ENCODE peak calls at places on chromosomes 6 and 20, in four cellular contexts. U is RWPE1, V is tibial nerve, M is heart right ventricle. P is an unnamed sample.

GRCh38 chr6:159184559-159184958 is 15.4 kb downstream of the FNDC1 start:
- DNase-seq in U (no peak), V (no peak), M (no peak), P (no peak)

GRCh38 chr6:74068945-74069570 is 373.1 kb downstream of the CD109 start:
- DNase-seq in U (no peak), V (no peak), M (no peak), P (peak)

GRCh38 chr6:21227486-21227885 is 366.1 kb upstream of the SOX4 start:
- DNase-seq in U (peak), V (no peak), M (no peak), P (peak)

GRCh38 chr20:62670156-62670555 is 27.9 kb downstream of the SLCO4A1 start:
- DNase-seq in U (no peak), V (no peak), M (no peak), P (no peak)

GRCh38 chr6:7846971-7847818 is 63.4 kb downstream of the TXNDC5 start:
- DNase-seq in U (no peak), V (no peak), M (no peak), P (no peak)

GRCh38 chr6:31734247-31734702 is 2.1 kb downstream of the CLIC1 start:
- DNase-seq in U (no peak), V (no peak), M (no peak), P (no peak)

GRCh38 chr6:99349620-99350141 is at the start of gene FAXC:
- DNase-seq in U (peak), V (no peak), M (peak), P (peak)

GRCh38 chr6:79467716-79468115 is 69.5 kb downstream of the LCA5 start:
- DNase-seq in U (no peak), V (no peak), M (no peak), P (no peak)

GRCh38 chr6:89559487-89559886 is 79.1 kb downstream of the LYRM2 start:
- DNase-seq in U (no peak), V (no peak), M (no peak), P (no peak)

GRCh38 chr6:56840467-56841371 is 114.2 kb upstream of the BEND6 start:
- DNase-seq in U (peak), V (no peak), M (no peak), P (peak)

GRCh38 chr6:16001158-16001557 is 127.7 kb upstream of the MYLIP start:
- DNase-seq in U (no peak), V (no peak), M (no peak), P (no peak)

GRCh38 chr6:36095497-36096391 is 34.6 kb upstream of the MAPK13 start:
- DNase-seq in U (no peak), V (no peak), M (no peak), P (no peak)

GRCh38 chr20:7772376-7772775 is 167.9 kb downstream of the HAO1 start:
- DNase-seq in U (peak), V (no peak), M (no peak), P (no peak)

GRCh38 chr6:15491255-15491985 is 171.4 kb downstream of the DTNBP1 start:
- DNase-seq in U (peak), V (peak), M (peak), P (peak)

GRCh38 chr6:116363759-116364158 is 7.0 kb upstream of the DSE start:
- DNase-seq in U (no peak), V (no peak), M (no peak), P (no peak)

GRCh38 chr6:13711384-13711725 is 280 bp downstream of the RANBP9 start:
- DNase-seq in U (no peak), V (no peak), M (no peak), P (no peak)

GRCh38 chr6:105178636-105179035 is 1.2 kb downstream of the POPDC3 start:
- DNase-seq in U (no peak), V (no peak), M (no peak), P (no peak)

GRCh38 chr6:152503541-152503940 is 133.6 kb downstream of the SYNE1 start:
- DNase-seq in U (peak), V (no peak), M (no peak), P (peak)

GRCh38 chr6:2752477-2753115 is 1.9 kb upstream of the MYLK4 start:
- DNase-seq in U (no peak), V (no peak), M (no peak), P (peak)

GRCh38 chr20:15333170-15333569 is 995.8 kb upstream of the FLRT3 start:
- DNase-seq in U (no peak), V (no peak), M (no peak), P (no peak)

GRCh38 chr20:35451295-35451694 is 4.1 kb upstream of the CEP250 start:
- DNase-seq in U (peak), V (no peak), M (no peak), P (no peak)

GRCh38 chr6:134446228-134446848 is 128.4 kb upstream of the SGK1 start:
- DNase-seq in U (no peak), V (no peak), M (no peak), P (no peak)

GRCh38 chr6:35082046-35082732 is 59.0 kb downstream of the TCP11 start:
- DNase-seq in U (no peak), V (no peak), M (no peak), P (no peak)
- H3K27ac ChIP-seq in U (peak), V (peak), M (peak), P (no peak)

GRCh38 chr20:11229772-11230171 is 556.0 kb upstream of the JAG1 start:
- DNase-seq in U (peak), V (no peak), M (peak), P (peak)
- H3K27ac ChIP-seq in U (peak), V (peak), M (no peak), P (peak)

GRCh38 chr20:36491901-36492617 is 49.3 kb upstream of the MYL9 start:
- DNase-seq in U (peak), V (no peak), M (no peak), P (no peak)
- H3K27ac ChIP-seq in U (peak), V (peak), M (no peak), P (no peak)

GRCh38 chr20:53001502-53002301 is 29.5 kb downstream of the TSHZ2 start:
- DNase-seq in U (no peak), V (no peak), M (no peak), P (no peak)
- H3K27ac ChIP-seq in U (no peak), V (no peak), M (no peak), P (no peak)

P was measured in PC-3.